ENCODE peak calls at places on chromosome 20, in nine cellular contexts. W, V, G, A, E, T, N, Z and X are unnamed samples.

GRCh38 chr20:57573176-57573575 is 12.3 kb downstream of the PCK1 start:
- DNase-seq in W (no peak), V (no peak), G (no peak), A (no peak), E (no peak), T (no peak), N (no peak), Z (no peak), X (no peak)

GRCh38 chr20:1838479-1839279 is 56.5 kb upstream of the SIRPA start:
- DNase-seq in W (no peak), V (no peak), G (no peak), A (no peak), E (no peak), T (no peak), N (no peak), Z (no peak), X (no peak)

GRCh38 chr20:20407891-20408805 is 40.2 kb downstream of the INSM1 start:
- DNase-seq in W (no peak), V (no peak), G (no peak), A (peak; percentile 0), E (no peak), T (no peak), N (no peak), Z (peak; percentile 3), X (no peak)

GRCh38 chr20:39773380-39774000 is 811.3 kb downstream of the DHX35 start:
- DNase-seq in W (no peak), V (no peak), G (no peak), A (no peak), E (no peak), T (no peak), N (no peak), Z (no peak), X (no peak)

GRCh38 chr20:36307412-36308317 is 1.5 kb downstream of the DLGAP4 start:
- DNase-seq in W (peak; percentile 52), V (no peak), G (no peak), A (peak; percentile 76), E (no peak), T (no peak), N (no peak), Z (no peak), X (no peak)

GRCh38 chr20:13995841-13996240 is 525 bp downstream of the MACROD2 start:
- DNase-seq in W (peak; percentile 71), V (no peak), G (peak; percentile 59), A (no peak), E (peak; percentile 65), T (peak; percentile 13), N (no peak), Z (no peak), X (no peak)

GRCh38 chr20:23625236-23625964 is 12.4 kb downstream of the CST3 start:
- DNase-seq in W (no peak), V (no peak), G (no peak), A (no peak), E (peak; percentile 64), T (no peak), N (no peak), Z (no peak), X (no peak)

GRCh38 chr20:39775110-39775509 is 813.0 kb downstream of the DHX35 start:
- DNase-seq in W (peak; percentile 74), V (peak; percentile 88), G (no peak), A (peak; percentile 92), E (peak; percentile 63), T (peak; percentile 57), N (peak; percentile 20), Z (no peak), X (no peak)

GRCh38 chr20:10970109-10970508 is 296.3 kb upstream of the JAG1 start:
- DNase-seq in W (no peak), V (no peak), G (no peak), A (no peak), E (no peak), T (no peak), N (no peak), Z (no peak), X (no peak)

GRCh38 chr20:38649275-38649891 is 47.8 kb downstream of the ARHGAP40 start:
- DNase-seq in W (no peak), V (no peak), G (no peak), A (no peak), E (peak; percentile 28), T (no peak), N (no peak), Z (no peak), X (no peak)

GRCh38 chr20:10965936-10966470 is 292.2 kb upstream of the JAG1 start:
- DNase-seq in W (no peak), V (no peak), G (peak; percentile 34), A (no peak), E (no peak), T (no peak), N (no peak), Z (no peak), X (no peak)

GRCh38 chr20:40741507-40742106 is 52.6 kb upstream of the MAFB start:
- DNase-seq in W (no peak), V (no peak), G (peak; percentile 51), A (peak; percentile 78), E (peak; percentile 73), T (peak; percentile 26), N (no peak), Z (peak; percentile 56), X (no peak)

GRCh38 chr20:45372241-45372640 is 5.9 kb downstream of the TP53TG5 start:
- DNase-seq in W (no peak), V (no peak), G (no peak), A (peak; percentile 72), E (no peak), T (no peak), N (no peak), Z (no peak), X (no peak)
- H3K4me3 ChIP-seq in W (no peak overlapping the region), V (peak overlapping the region; percentile 44), G (no peak overlapping the region), A (no peak overlapping the region), E (no peak overlapping the region), T (no peak overlapping the region), N (peak overlapping the region; percentile 49), Z (no peak overlapping the region), X (no peak overlapping the region)

DNA sequence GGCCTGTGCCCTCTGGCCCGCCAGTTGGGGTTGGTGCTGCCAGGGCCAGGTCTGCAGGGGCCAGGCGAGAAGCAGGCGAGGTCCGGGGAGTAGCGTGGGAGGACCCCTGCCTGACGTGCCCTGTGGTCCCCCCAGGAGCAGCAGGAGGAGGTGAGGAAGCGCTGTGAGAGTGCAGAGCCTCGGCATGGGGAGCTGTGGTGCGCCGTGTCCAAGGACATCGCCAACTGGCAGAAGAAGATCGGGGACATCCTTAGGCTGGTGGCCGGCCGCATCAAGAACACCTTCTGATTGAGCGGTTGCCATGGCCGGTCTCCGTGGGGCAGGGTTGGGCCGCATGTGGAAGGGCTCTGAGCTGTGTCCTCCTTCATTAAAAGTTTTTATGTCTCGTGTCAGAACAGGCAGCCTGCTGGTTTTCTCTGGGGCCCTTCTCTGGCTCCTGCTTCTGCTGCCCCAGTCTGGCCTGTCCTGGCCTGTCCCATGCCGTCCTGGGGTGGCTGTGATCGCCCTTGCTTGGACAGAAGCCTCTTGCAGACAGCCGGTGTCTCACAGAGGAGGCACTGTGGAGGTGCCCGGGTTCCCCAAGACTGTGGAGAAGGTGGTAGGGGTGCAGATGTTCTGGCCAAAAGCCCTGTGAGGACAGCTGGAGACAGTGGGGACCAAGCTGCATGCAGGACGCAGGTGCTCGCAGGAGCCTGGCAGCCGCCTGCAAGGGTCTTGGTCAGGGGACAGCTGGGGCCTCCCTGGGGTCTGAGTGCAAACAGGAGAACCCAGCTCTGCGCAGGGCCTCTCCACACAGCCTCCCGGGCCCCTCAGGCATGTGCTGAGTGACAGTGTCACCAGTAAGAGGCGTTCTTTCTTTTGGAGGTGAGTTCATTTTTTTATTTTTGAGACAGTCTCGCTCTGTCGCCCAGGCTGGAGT is 3.0 kb upstream of the C20orf204 start:
- DNase-seq in W (no peak), V (no peak), G (no peak), A (no peak), E (no peak), T (no peak), N (no peak), Z (no peak), X (no peak)
- TF ChIP-seq POLR2A in W (no peak), V (no peak), G (no peak), A (no peak), E (no peak), T (no peak), N (no peak), Z (no peak), X (no peak)

GRCh38 chr20:3238616-3239025 is 369 bp downstream of the SLC4A11 start:
- DNase-seq in W (no peak), V (no peak), G (peak; percentile 35), A (no peak), E (peak; percentile 23), T (no peak), N (peak; percentile 26), Z (no peak), X (no peak)

GRCh38 chr20:3239026-3239866 is at the start of gene SLC4A11:
- DNase-seq in W (no peak), V (no peak), G (peak; percentile 77), A (peak; percentile 90), E (peak; percentile 44), T (peak; percentile 59), N (no peak), Z (peak; percentile 54), X (no peak)

GRCh38 chr20:3237958-3238615 is 903 bp downstream of the SLC4A11 start:
- DNase-seq in W (no peak), V (no peak), G (no peak), A (no peak), E (no peak), T (no peak), N (no peak), Z (no peak), X (no peak)

GRCh38 chr20:3235661-3236324 is 3.2 kb downstream of the SLC4A11 start:
- DNase-seq in W (no peak), V (no peak), G (no peak), A (no peak), E (no peak), T (no peak), N (no peak), Z (no peak), X (no peak)

GRCh38 chr20:3237011-3237957 is 1.7 kb downstream of the SLC4A11 start:
- DNase-seq in W (no peak), V (no peak), G (no peak), A (no peak), E (no peak), T (no peak), N (no peak), Z (no peak), X (no peak)
- H3K4me3 ChIP-seq in W (no peak overlapping the region), V (peak overlapping the region; percentile 75), G (no peak overlapping the region), A (no peak overlapping the region), E (peak overlapping the region; percentile 67), T (peak overlapping the region; percentile 50), N (no peak overlapping the region), Z (peak overlapping the region; percentile 88), X (peak overlapping the region; percentile 66)

DNA sequence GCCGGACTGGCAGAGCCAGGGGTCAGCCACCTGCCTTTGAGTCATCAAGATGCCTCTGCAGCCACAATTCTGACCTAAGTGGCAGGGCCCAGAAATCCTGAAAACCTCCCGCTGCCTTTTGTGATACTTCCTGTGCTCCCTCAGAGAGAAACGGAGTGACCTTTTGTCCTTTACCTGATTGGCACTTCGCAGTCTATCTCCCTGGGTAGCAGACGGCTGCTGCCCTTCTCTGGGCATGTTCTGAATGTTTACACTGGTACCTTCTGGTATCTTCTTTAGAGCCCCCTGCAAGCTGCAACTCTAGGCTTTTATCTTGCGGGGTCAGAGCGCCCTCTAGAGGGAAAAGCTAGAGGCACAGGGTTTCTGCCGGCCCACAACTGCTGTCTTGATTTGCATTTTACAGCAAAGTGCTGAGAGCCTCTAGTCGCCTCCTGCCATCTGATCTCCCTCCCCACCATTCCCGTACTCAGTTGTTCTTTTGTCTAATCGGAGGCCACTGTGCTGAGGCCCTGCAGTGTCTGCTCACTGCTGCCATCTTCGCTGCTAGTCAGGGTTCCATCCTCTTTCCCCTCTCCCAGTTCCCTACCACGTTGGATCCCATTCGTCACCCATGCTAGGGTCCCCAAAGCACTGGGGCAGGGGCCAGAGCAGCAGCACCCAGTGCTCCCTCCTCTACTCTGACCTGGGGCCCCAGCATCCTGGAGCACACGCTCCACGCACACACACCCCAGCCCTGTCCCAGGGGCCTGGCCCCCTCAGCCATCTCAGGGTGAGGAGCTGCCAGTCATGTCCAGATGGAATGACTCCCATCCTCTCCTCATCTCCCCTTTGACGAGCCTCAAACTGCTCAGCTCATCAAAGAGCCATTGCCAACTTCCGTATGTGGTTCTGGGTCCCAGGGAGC is 26.7 kb downstream of the SPATA2 start:
- DNase-seq in W (peak; percentile 62), V (no peak), G (peak; percentile 60), A (no peak), E (peak; percentile 86), T (no peak), N (peak; percentile 42), Z (peak; percentile 21), X (no peak)
- TF ChIP-seq POLR2A in W (no peak), V (no peak), G (no peak), A (no peak), E (no peak), T (no peak), N (no peak), Z (no peak), X (no peak)